ENCODE peak calls at places on chromosomes 2 and 18, in eight cellular contexts. One of them, this sample, is unnamed.

GRCh38 chr2:86747708-86748627 is 27.9 kb downstream of the RMND5A start:
- DNase-seq in coronary artery: no peak
- DNase-seq in tibial artery: no peak
- DNase-seq in psoas muscle: no peak
- DNase-seq in RWPE1: peak
- DNase-seq in GM12878: no peak
- DNase-seq in A549: no peak
- DNase-seq in upper lobe of right lung: no peak
- DNase-seq in this sample: peak

GRCh38 chr18:38007931-38008330 is 442.3 kb upstream of the CELF4 start:
- DNase-seq in RWPE1: no peak
- DNase-seq in A549: no peak
- DNase-seq in upper lobe of right lung: no peak
- DNase-seq in psoas muscle: no peak
- DNase-seq in coronary artery: no peak
- DNase-seq in tibial artery: no peak
- DNase-seq in GM12878: no peak
- DNase-seq in this sample: no peak

GRCh38 chr2:177394622-177395021 is 2.0 kb downstream of the AGPS start:
- DNase-seq in psoas muscle: no peak
- DNase-seq in upper lobe of right lung: no peak
- DNase-seq in coronary artery: no peak
- DNase-seq in RWPE1: no peak
- DNase-seq in GM12878: no peak
- DNase-seq in A549: no peak
- DNase-seq in tibial artery: no peak
- DNase-seq in this sample: no peak

GRCh38 chr2:98807221-98807620 is 76.3 kb upstream of the MGAT4A start:
- DNase-seq in A549: no peak
- DNase-seq in RWPE1: no peak
- DNase-seq in psoas muscle: no peak
- DNase-seq in coronary artery: no peak
- DNase-seq in GM12878: no peak
- DNase-seq in upper lobe of right lung: no peak
- DNase-seq in tibial artery: no peak
- DNase-seq in this sample: no peak

GRCh38 chr2:51084750-51085149 is 52.8 kb upstream of the NRXN1 start:
- DNase-seq in RWPE1: no peak
- DNase-seq in upper lobe of right lung: no peak
- DNase-seq in tibial artery: no peak
- DNase-seq in A549: no peak
- DNase-seq in psoas muscle: no peak
- DNase-seq in GM12878: no peak
- DNase-seq in coronary artery: no peak
- DNase-seq in this sample: no peak

GRCh38 chr2:148391324-148391723 is 253.2 kb upstream of the EPC2 start:
- DNase-seq in coronary artery: no peak
- DNase-seq in GM12878: no peak
- DNase-seq in A549: no peak
- DNase-seq in tibial artery: no peak
- DNase-seq in RWPE1: peak
- DNase-seq in psoas muscle: no peak
- DNase-seq in upper lobe of right lung: no peak
- DNase-seq in this sample: no peak

GRCh38 chr18:33831424-33831823 is 253.4 kb downstream of the ASXL3 start:
- DNase-seq in coronary artery: no peak
- DNase-seq in upper lobe of right lung: no peak
- DNase-seq in A549: no peak
- DNase-seq in RWPE1: no peak
- DNase-seq in tibial artery: no peak
- DNase-seq in GM12878: no peak
- DNase-seq in psoas muscle: no peak
- DNase-seq in this sample: no peak

GRCh38 chr18:9688036-9688741 is 19.9 kb upstream of the RAB31 start:
- DNase-seq in RWPE1: peak
- DNase-seq in psoas muscle: no peak
- DNase-seq in tibial artery: no peak
- DNase-seq in upper lobe of right lung: no peak
- DNase-seq in coronary artery: no peak
- DNase-seq in A549: no peak
- DNase-seq in GM12878: no peak
- DNase-seq in this sample: no peak

GRCh38 chr2:7191927-7192326 is 274.7 kb downstream of the RNF144A start:
- DNase-seq in GM12878: no peak
- DNase-seq in RWPE1: peak
- DNase-seq in tibial artery: no peak
- DNase-seq in psoas muscle: no peak
- DNase-seq in upper lobe of right lung: no peak
- DNase-seq in coronary artery: no peak
- DNase-seq in A549: peak
- DNase-seq in this sample: no peak

GRCh38 chr2:133166024-133166423 is 402.2 kb downstream of the NCKAP5 start:
- DNase-seq in coronary artery: no peak
- DNase-seq in GM12878: no peak
- DNase-seq in upper lobe of right lung: no peak
- DNase-seq in tibial artery: no peak
- DNase-seq in RWPE1: no peak
- DNase-seq in psoas muscle: no peak
- DNase-seq in A549: no peak
- DNase-seq in this sample: no peak

GRCh38 chr18:4750392-4751346 is 295.6 kb upstream of the DLGAP1 start:
- DNase-seq in upper lobe of right lung: no peak
- DNase-seq in GM12878: no peak
- DNase-seq in coronary artery: no peak
- DNase-seq in tibial artery: no peak
- DNase-seq in A549: no peak
- DNase-seq in psoas muscle: no peak
- DNase-seq in RWPE1: no peak
- DNase-seq in this sample: no peak

GRCh38 chr2:226581004-226581403 is 218.6 kb downstream of the IRS1 start:
- DNase-seq in tibial artery: no peak
- DNase-seq in psoas muscle: no peak
- DNase-seq in RWPE1: no peak
- DNase-seq in coronary artery: no peak
- DNase-seq in GM12878: no peak
- DNase-seq in A549: no peak
- DNase-seq in upper lobe of right lung: no peak
- DNase-seq in this sample: no peak

GRCh38 chr2:26561918-26562810 is 79.0 kb downstream of the CIB4 start:
- DNase-seq in tibial artery: no peak
- DNase-seq in RWPE1: peak
- DNase-seq in coronary artery: no peak
- DNase-seq in upper lobe of right lung: peak
- DNase-seq in psoas muscle: peak
- DNase-seq in A549: peak
- DNase-seq in GM12878: no peak
- DNase-seq in this sample: no peak

GRCh38 chr2:74507926-74508520 is 528 bp upstream of the PCGF1 start:
- DNase-seq in GM12878: no peak
- DNase-seq in A549: no peak
- DNase-seq in RWPE1: no peak
- DNase-seq in psoas muscle: no peak
- DNase-seq in upper lobe of right lung: peak
- DNase-seq in coronary artery: no peak
- DNase-seq in tibial artery: peak
- DNase-seq in this sample: no peak

GRCh38 chr2:74505448-74506246 is 1.8 kb downstream of the PCGF1 start:
- DNase-seq in GM12878: no peak
- DNase-seq in coronary artery: no peak
- DNase-seq in tibial artery: no peak
- DNase-seq in upper lobe of right lung: no peak
- DNase-seq in psoas muscle: no peak
- DNase-seq in RWPE1: no peak
- DNase-seq in A549: no peak
- DNase-seq in this sample: no peak

GRCh38 chr2:74504591-74504990 is 2.9 kb downstream of the PCGF1 start:
- DNase-seq in RWPE1: no peak
- DNase-seq in psoas muscle: no peak
- DNase-seq in tibial artery: no peak
- DNase-seq in upper lobe of right lung: no peak
- DNase-seq in GM12878: no peak
- DNase-seq in coronary artery: no peak
- DNase-seq in A549: no peak
- DNase-seq in this sample: no peak

GRCh38 chr2:74510272-74510671 is 2.8 kb upstream of the PCGF1 start:
- DNase-seq in psoas muscle: no peak
- DNase-seq in tibial artery: no peak
- DNase-seq in upper lobe of right lung: no peak
- DNase-seq in GM12878: no peak
- DNase-seq in coronary artery: no peak
- DNase-seq in RWPE1: no peak
- DNase-seq in A549: no peak
- DNase-seq in this sample: no peak

DNA sequence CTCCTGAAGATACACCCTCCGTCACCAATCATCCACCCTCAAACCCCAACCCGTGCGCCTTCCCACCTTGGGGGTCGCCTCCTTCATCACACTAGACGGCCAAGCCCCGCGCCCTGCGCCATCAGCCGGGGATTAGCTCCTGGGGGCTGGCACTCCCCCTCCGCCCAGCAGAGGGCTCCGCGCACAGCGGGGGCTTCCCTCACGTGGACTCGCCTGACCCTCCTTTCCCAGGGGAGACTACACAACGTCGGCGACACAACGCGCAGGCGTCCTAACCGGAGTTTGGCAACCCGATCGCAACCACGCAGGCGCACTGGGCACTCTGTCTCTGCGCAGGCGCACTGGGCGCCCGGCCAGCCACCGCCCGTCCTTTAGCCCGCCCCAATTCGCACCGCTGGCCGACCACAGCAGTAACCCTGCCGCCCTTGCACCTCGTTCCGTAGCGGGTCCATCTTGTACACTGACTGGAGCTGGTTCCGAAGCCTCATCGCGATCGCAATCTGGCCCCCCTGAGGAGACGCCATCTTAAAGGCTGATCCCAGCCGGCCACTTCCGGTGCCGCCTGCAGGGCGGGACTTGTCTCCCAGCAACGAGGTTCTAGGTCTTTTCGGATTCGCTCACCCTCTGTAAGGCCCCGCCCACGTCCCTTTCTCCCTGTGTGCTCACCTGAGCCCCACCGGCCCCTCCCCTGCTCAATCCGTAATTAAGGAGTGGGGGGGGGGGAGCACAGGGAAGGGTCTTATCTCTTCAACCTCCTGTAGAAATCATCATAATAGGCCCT is at the start of gene PCGF1:
- DNase-seq in tibial artery: peak
- DNase-seq in RWPE1: peak
- DNase-seq in psoas muscle: peak
- DNase-seq in A549: peak
- DNase-seq in GM12878: peak
- DNase-seq in upper lobe of right lung: peak
- DNase-seq in coronary artery: peak
- DNase-seq in this sample: peak
- TF ChIP-seq CTCF in tibial artery: no peak
- TF ChIP-seq CTCF in RWPE1: peak
- TF ChIP-seq CTCF in psoas muscle: peak
- TF ChIP-seq CTCF in A549: peak
- TF ChIP-seq CTCF in GM12878: peak
- TF ChIP-seq CTCF in upper lobe of right lung: peak
- TF ChIP-seq CTCF in coronary artery: no peak
- TF ChIP-seq CTCF in this sample: peak

GRCh38 chr2:5933669-5934068 is 241.5 kb downstream of the SOX11 start:
- DNase-seq in RWPE1: no peak
- DNase-seq in tibial artery: no peak
- DNase-seq in upper lobe of right lung: no peak
- DNase-seq in psoas muscle: no peak
- DNase-seq in GM12878: no peak
- DNase-seq in A549: no peak
- DNase-seq in coronary artery: no peak
- DNase-seq in this sample: no peak
- H3K27ac ChIP-seq in RWPE1: no peak
- H3K27ac ChIP-seq in tibial artery: no peak
- H3K27ac ChIP-seq in upper lobe of right lung: no peak
- H3K27ac ChIP-seq in psoas muscle: no peak
- H3K27ac ChIP-seq in GM12878: no peak
- H3K27ac ChIP-seq in A549: no peak
- H3K27ac ChIP-seq in coronary artery: no peak
- H3K27ac ChIP-seq in this sample: no peak

GRCh38 chr2:70496819-70497218 is 56.8 kb downstream of the TGFA start:
- DNase-seq in psoas muscle: no peak
- DNase-seq in upper lobe of right lung: no peak
- DNase-seq in tibial artery: no peak
- DNase-seq in A549: no peak
- DNase-seq in coronary artery: no peak
- DNase-seq in RWPE1: no peak
- DNase-seq in GM12878: no peak
- DNase-seq in this sample: no peak

GRCh38 chr2:70498528-70498927 is 55.1 kb downstream of the TGFA start:
- DNase-seq in RWPE1: no peak
- DNase-seq in tibial artery: no peak
- DNase-seq in upper lobe of right lung: no peak
- DNase-seq in A549: no peak
- DNase-seq in psoas muscle: no peak
- DNase-seq in coronary artery: no peak
- DNase-seq in GM12878: no peak
- DNase-seq in this sample: no peak

GRCh38 chr2:70501215-70501614 is 52.4 kb downstream of the TGFA start:
- DNase-seq in psoas muscle: no peak
- DNase-seq in GM12878: no peak
- DNase-seq in tibial artery: no peak
- DNase-seq in coronary artery: no peak
- DNase-seq in RWPE1: no peak
- DNase-seq in upper lobe of right lung: no peak
- DNase-seq in A549: no peak
- DNase-seq in this sample: no peak

GRCh38 chr2:70499253-70499652 is 54.4 kb downstream of the TGFA start:
- DNase-seq in psoas muscle: no peak
- DNase-seq in coronary artery: no peak
- DNase-seq in RWPE1: no peak
- DNase-seq in GM12878: no peak
- DNase-seq in tibial artery: no peak
- DNase-seq in upper lobe of right lung: no peak
- DNase-seq in A549: no peak
- DNase-seq in this sample: no peak

GRCh38 chr2:70498054-70498453 is 55.6 kb downstream of the TGFA start:
- DNase-seq in RWPE1: peak
- DNase-seq in tibial artery: no peak
- DNase-seq in upper lobe of right lung: no peak
- DNase-seq in coronary artery: no peak
- DNase-seq in A549: peak
- DNase-seq in psoas muscle: no peak
- DNase-seq in GM12878: no peak
- DNase-seq in this sample: peak
- TF ChIP-seq CTCF in RWPE1: no peak
- TF ChIP-seq CTCF in tibial artery: no peak
- TF ChIP-seq CTCF in upper lobe of right lung: peak
- TF ChIP-seq CTCF in coronary artery: no peak
- TF ChIP-seq CTCF in A549: peak
- TF ChIP-seq CTCF in psoas muscle: no peak
- TF ChIP-seq CTCF in GM12878: no peak
- TF ChIP-seq CTCF in this sample: peak

DNA sequence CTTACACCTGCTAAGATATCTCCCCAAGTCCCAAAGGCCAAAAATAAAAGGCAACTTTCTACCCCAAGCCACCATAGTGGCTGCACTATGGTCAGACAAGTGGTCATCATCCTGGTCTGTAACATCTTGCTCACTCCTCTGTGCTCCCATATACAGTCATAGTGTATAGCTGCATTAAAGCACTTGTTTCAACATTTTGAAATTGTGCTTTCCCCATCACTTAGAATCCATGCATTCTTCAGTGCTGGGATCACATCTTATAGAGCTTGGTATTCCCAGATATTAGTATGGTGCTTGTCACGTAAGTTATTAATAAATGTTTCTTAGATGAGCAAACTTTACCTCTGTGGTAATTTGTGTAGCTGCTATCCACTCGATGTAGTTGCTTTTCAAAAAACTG is 40.4 kb upstream of the CDC42EP3 start:
- DNase-seq in psoas muscle: no peak
- DNase-seq in A549: no peak
- DNase-seq in upper lobe of right lung: no peak
- DNase-seq in RWPE1: peak
- DNase-seq in tibial artery: no peak
- DNase-seq in coronary artery: no peak
- DNase-seq in GM12878: no peak
- DNase-seq in this sample: no peak
- H3K27ac ChIP-seq in psoas muscle: no peak
- H3K27ac ChIP-seq in A549: no peak
- H3K27ac ChIP-seq in upper lobe of right lung: no peak
- H3K27ac ChIP-seq in RWPE1: no peak
- H3K27ac ChIP-seq in tibial artery: no peak
- H3K27ac ChIP-seq in coronary artery: no peak
- H3K27ac ChIP-seq in GM12878: no peak
- H3K27ac ChIP-seq in this sample: no peak